ENCODE peak calls at places on chromosome 4, in six cellular contexts. F is HCT116, Z is H1, X is K562, K is GM12878, W is HepG2. A is an unnamed sample. For H3K4me1, the result is how much of the 10 kb centered on the place peaks cover.

GRCh38 chr4:116070283-116070682 is 956.9 kb upstream of the NDST4 start:
- DNase-seq in F (no peak), Z (no peak), X (no peak), K (no peak), W (no peak), A (no peak)

GRCh38 chr4:159227378-159227777 is 124.5 kb downstream of the RAPGEF2 start:
- DNase-seq in K (no peak), X (no peak), W (no peak), F (no peak), Z (no peak), A (no peak)

GRCh38 chr4:140637836-140638235 is 69.1 kb upstream of the UCP1 start:
- DNase-seq in K (no peak), W (peak), F (peak), X (peak), Z (no peak), A (no peak)

GRCh38 chr4:144723471-144723870 is 77.5 kb downstream of the HHIP start:
- DNase-seq in W (no peak), F (no peak), K (no peak), Z (no peak), X (no peak), A (no peak)

GRCh38 chr4:15375707-15376106 is 52.1 kb upstream of the C1QTNF7 start:
- DNase-seq in W (no peak), Z (no peak), F (no peak), K (no peak), X (no peak), A (no peak)

GRCh38 chr4:186536285-186536684 is 19.1 kb downstream of the MTNR1A start:
- DNase-seq in W (peak), X (peak), K (no peak), Z (no peak), F (peak), A (no peak)

GRCh38 chr4:96194993-96195392 is 355.1 kb downstream of the PDHA2 start:
- DNase-seq in F (no peak), X (no peak), W (no peak), K (no peak), Z (no peak), A (no peak)

GRCh38 chr4:150368667-150369066 is 213.3 kb upstream of the MAB21L2 start:
- DNase-seq in Z (no peak), F (no peak), K (no peak), W (no peak), X (no peak), A (no peak)

GRCh38 chr4:56066493-56066892 is 117.7 kb downstream of the CEP135 start:
- DNase-seq in F (no peak), K (no peak), Z (no peak), X (no peak), W (no peak), A (no peak)

GRCh38 chr4:21885241-21885640 is 63.3 kb downstream of the KCNIP4 start:
- DNase-seq in X (no peak), Z (no peak), F (no peak), K (no peak), W (no peak), A (no peak)

GRCh38 chr4:139950568-139950967 is 203.4 kb downstream of the MAML3 start:
- DNase-seq in X (no peak), K (peak), W (no peak), Z (no peak), F (no peak), A (no peak)

GRCh38 chr4:129561280-129561679 is 465.3 kb downstream of the C4orf33 start:
- DNase-seq in K (no peak), W (no peak), Z (no peak), F (no peak), X (no peak), A (no peak)

GRCh38 chr4:129565214-129565613 is 469.3 kb downstream of the C4orf33 start:
- DNase-seq in W (no peak), X (no peak), F (no peak), Z (no peak), K (no peak), A (no peak)

GRCh38 chr4:129561886-129562285 is 465.9 kb downstream of the C4orf33 start:
- DNase-seq in F (no peak), K (no peak), W (no peak), Z (no peak), X (no peak), A (no peak)
- TF ChIP-seq YY1 in F (no peak), K (no peak), W (no peak), Z (no peak), X (no peak), A (no peak)

GRCh38 chr4:154345359-154345758 is 146.2 kb downstream of the DCHS2 start:
- DNase-seq in K (no peak), Z (no peak), W (no peak), X (no peak), F (no peak), A (no peak)
- H3K4me1 ChIP-seq in K (under half), Z (under half), W (under half), X (under half), F (under half), A (under half)

GRCh38 chr4:173041482-173041881 is 127.1 kb upstream of the GALNT7 start:
- DNase-seq in F (no peak), X (no peak), Z (no peak), K (no peak), W (no peak), A (no peak)

GRCh38 chr4:173039617-173040176 is 128.9 kb upstream of the GALNT7 start:
- DNase-seq in W (no peak), X (no peak), F (no peak), K (no peak), Z (no peak), A (no peak)

GRCh38 chr4:173037242-173037641 is 131.4 kb upstream of the GALNT7 start:
- DNase-seq in X (no peak), W (no peak), K (no peak), F (no peak), Z (no peak), A (no peak)

GRCh38 chr4:173038192-173038896 is 130.3 kb upstream of the GALNT7 start:
- DNase-seq in F (no peak), Z (no peak), X (no peak), W (no peak), K (no peak), A (no peak)

DNA sequence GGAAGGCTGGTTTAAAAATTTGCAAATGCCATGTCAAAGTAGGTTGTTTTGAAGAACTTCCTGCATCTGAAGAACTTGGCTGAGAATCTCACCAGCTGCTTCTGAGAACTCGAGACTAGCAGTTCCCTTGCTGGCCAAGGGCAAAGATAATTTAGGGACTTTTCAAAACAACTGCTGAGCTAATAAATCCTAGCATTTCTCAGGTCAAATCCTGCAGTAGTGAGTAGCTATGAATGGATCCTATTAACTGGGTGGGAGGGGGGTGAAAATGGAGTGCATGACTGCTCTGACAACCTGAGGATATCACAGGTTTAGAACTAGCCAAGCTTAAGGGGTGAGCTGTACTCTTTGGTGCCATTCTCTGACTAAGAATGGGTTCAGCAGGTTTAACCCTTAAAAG is 128.4 kb upstream of the GALNT7 start:
- DNase-seq in W (no peak), X (no peak), Z (no peak), F (no peak), K (no peak), A (no peak)
- TF ChIP-seq ZNF274 in W (no peak), X (no peak), Z (no peak), F (no peak), K (no peak), A (no peak)

GRCh38 chr4:5955201-5955821 is 62.4 kb upstream of the CRMP1 start:
- DNase-seq in Z (no peak), X (no peak), K (no peak), F (no peak), W (no peak), A (no peak)
- TF ChIP-seq YY1 in Z (no peak), X (no peak), K (no peak), F (no peak), W (no peak), A (no peak)

GRCh38 chr4:183499797-183500196 is 5.1 kb upstream of the ING2 start:
- DNase-seq in K (no peak), X (no peak), F (no peak), Z (no peak), W (no peak), A (no peak)
- H3K4me1 ChIP-seq in K (under half), X (under half), F (under half), Z (under half), W (under half), A (under half)

GRCh38 chr4:108885211-108885610 is 122.4 kb upstream of the ETNPPL start:
- DNase-seq in F (no peak), X (no peak), K (no peak), Z (no peak), W (no peak), A (no peak)
- TF ChIP-seq ZNF274 in F (no peak), X (no peak), K (no peak), Z (no peak), W (no peak), A (no peak)

DNA sequence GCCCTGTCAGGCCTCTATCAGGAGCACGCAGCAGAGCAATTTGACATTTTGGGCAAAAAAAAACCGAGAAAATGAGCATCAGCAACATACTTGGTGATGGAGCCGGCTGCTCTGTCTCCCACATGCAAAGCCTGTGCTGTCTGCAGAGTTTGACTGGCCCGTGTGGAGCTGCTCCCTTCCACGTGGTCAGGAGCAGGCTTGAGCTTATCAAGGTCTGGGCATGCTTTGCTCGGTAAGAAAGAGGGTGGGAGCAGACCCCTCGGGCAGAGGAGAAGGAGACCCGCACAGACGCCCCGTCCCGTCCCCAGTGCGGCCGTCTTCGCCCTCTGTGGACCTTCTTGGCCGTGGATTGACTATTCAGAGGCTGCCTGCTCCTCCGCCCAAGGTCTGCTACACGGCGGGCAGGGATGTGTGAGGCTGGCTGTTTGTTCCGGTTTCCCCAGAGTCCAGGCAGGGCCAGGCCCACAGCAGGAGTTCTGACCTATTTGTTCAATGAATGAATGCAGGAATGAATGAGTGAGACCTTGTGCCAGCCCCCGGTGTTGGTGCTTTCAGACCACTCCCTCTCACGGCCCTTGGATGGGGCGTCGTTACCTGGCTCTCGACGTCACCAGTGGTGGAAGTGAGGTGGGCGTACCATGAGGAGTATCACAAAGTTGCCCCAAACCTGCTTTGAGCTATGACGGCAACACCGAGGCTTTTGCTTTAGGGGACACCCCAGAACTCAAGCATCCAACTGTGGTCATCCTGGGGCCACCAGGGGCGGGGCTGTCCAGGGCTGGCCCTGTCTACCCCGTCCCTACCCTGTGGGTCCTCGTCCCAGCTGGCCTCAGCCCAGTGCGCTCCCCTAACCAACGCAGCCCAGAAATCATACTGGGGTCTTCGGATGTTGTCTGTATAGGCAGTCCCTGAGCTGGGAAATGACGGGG is 54.7 kb upstream of the ADRA2C start:
- DNase-seq in X (no peak), W (no peak), F (no peak), Z (no peak), K (no peak), A (no peak)
- TF ChIP-seq YY1 in X (no peak), W (no peak), F (no peak), Z (no peak), K (no peak), A (no peak)

A was measured in NT2/D1.